ENCODE peak calls at places on chromosome 10, in six cellular contexts. U is upper lobe of right lung, D is MCF 10A, L is H9, Y is AG09309, V is mammary epithelial cell. I is an unnamed sample.

GRCh38 chr10:34590802-34591201 is 224.3 kb downstream of the PARD3 start:
- DNase-seq in D (no peak), U (no peak), L (no peak), V (no peak), Y (no peak), I (no peak)

GRCh38 chr10:116329153-116329552 is 4.9 kb downstream of the CCDC172 start:
- DNase-seq in Y (no peak), U (no peak), L (no peak), V (no peak), D (no peak), I (no peak)

GRCh38 chr10:60570272-60570865 is 180.7 kb upstream of the ANK3 start:
- DNase-seq in Y (no peak), D (no peak), U (no peak), L (no peak), V (no peak), I (no peak)

GRCh38 chr10:114168450-114169009 is 5.5 kb downstream of the CCDC186 start:
- DNase-seq in U (no peak), V (no peak), D (no peak), Y (no peak), L (no peak), I (no peak)

GRCh38 chr10:80444646-80445319 is 9.3 kb upstream of the TSPAN14 start:
- DNase-seq in V (peak), U (peak), Y (peak), L (peak), D (peak), I (no peak)

GRCh38 chr10:6151087-6151977 is 51.4 kb upstream of the PFKFB3 start:
- DNase-seq in Y (no peak), U (peak), V (no peak), L (peak), D (peak), I (no peak)

GRCh38 chr10:61302124-61302523 is 151.1 kb downstream of the TMEM26 start:
- DNase-seq in L (no peak), V (no peak), Y (no peak), U (no peak), D (no peak), I (no peak)

GRCh38 chr10:4061441-4061951 is 276.5 kb upstream of the KLF6 start:
- DNase-seq in U (no peak), V (no peak), L (no peak), Y (no peak), D (no peak), I (no peak)

GRCh38 chr10:36450385-36450784 is 675.0 kb upstream of the ANKRD30A start:
- DNase-seq in L (no peak), V (peak), D (no peak), Y (peak), U (no peak), I (no peak)

GRCh38 chr10:78802866-78803265 is 265.9 kb upstream of the ZMIZ1 start:
- DNase-seq in V (no peak), U (no peak), D (no peak), L (no peak), Y (peak), I (no peak)

GRCh38 chr10:70622981-70623844 is 20.7 kb upstream of the PRF1 start:
- DNase-seq in V (no peak), D (no peak), L (no peak), Y (no peak), U (no peak), I (no peak)

GRCh38 chr10:69375307-69376151 is 41.2 kb downstream of the TACR2 start:
- DNase-seq in V (peak), L (peak), Y (no peak), U (no peak), D (peak), I (no peak)

GRCh38 chr10:1673568-1674345 is 63.6 kb downstream of the ADARB2 start:
- DNase-seq in D (no peak), U (no peak), Y (no peak), L (no peak), V (no peak), I (no peak)

GRCh38 chr10:72098301-72099053 is 10.1 kb upstream of the SPOCK2 start:
- DNase-seq in L (no peak), U (no peak), Y (no peak), V (no peak), D (no peak), I (no peak)

GRCh38 chr10:118573512-118573911 is 21.9 kb downstream of the PRLHR start:
- DNase-seq in Y (no peak), V (no peak), U (no peak), L (no peak), D (no peak), I (no peak)

GRCh38 chr10:5442056-5442989 is 30.0 kb downstream of the NET1 start:
- DNase-seq in U (no peak), D (peak), Y (no peak), L (no peak), V (peak), I (no peak)

GRCh38 chr10:5645375-5645774 is 21.0 kb downstream of the ASB13 start:
- DNase-seq in D (no peak), V (no peak), L (no peak), Y (no peak), U (no peak), I (no peak)

GRCh38 chr10:6052247-6053221 is 9.6 kb downstream of the IL2RA start:
- DNase-seq in U (no peak), L (no peak), V (peak), D (peak), Y (no peak), I (no peak)

GRCh38 chr10:27744478-27745379 is 890 bp downstream of the MKX start:
- DNase-seq in V (peak), D (no peak), L (peak), Y (no peak), U (peak), I (no peak)

GRCh38 chr10:6154566-6154965 is 48.2 kb upstream of the PFKFB3 start:
- DNase-seq in L (no peak), U (no peak), V (no peak), Y (no peak), D (no peak), I (no peak)

GRCh38 chr10:69803809-69804208 is 2.1 kb downstream of the COL13A1 start:
- DNase-seq in D (no peak), U (no peak), Y (no peak), L (no peak), V (no peak), I (no peak)

GRCh38 chr10:35160743-35161142 is 34.1 kb downstream of the CREM start:
- DNase-seq in U (no peak), Y (no peak), V (no peak), L (no peak), D (no peak), I (no peak)

GRCh38 chr10:46310851-46311250 is 24.1 kb downstream of the ANTXRL start:
- DNase-seq in V (no peak), D (no peak), Y (no peak), U (peak), L (peak), I (no peak)

GRCh38 chr10:6659451-6659850 is 79.4 kb upstream of the PRKCQ start:
- DNase-seq in L (no peak), U (no peak), Y (no peak), D (no peak), V (no peak), I (no peak)

GRCh38 chr10:91137822-91138221 is 82.6 kb upstream of the PCGF5 start:
- DNase-seq in D (no peak), V (no peak), L (no peak), U (no peak), Y (no peak), I (no peak)

GRCh38 chr10:70985824-70986336 is 97.5 kb upstream of the PCBD1 start:
- DNase-seq in Y (no peak), L (peak), V (peak), U (no peak), D (no peak), I (no peak)

GRCh38 chr10:35236739-35237138 is 99.6 kb upstream of the CCNY start:
- DNase-seq in L (no peak), V (no peak), Y (no peak), U (no peak), D (peak), I (no peak)

GRCh38 chr10:42936580-42936979 is 140.3 kb upstream of the RET start:
- DNase-seq in U (no peak), D (no peak), Y (no peak), V (no peak), L (no peak), I (no peak)

DNA sequence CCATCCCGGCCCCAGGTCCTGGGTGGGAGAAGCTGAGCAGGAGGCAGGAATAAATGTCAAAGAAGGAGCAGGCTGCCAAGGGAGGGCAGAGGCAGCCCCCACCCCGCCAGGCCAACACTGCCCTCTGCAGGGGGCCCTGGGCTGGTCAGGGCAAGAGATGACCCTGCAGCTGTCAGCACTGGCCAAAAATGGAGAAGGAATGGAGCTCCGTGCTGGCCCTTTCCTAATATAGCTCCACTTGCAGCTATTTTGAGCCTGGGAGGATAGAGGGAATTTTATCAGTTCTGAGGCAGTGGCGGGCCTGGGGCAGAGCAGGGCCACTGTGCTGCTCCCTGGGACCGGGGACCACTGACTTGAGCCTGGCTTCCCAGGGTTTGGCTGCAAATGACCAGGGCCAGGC is 16.0 kb downstream of the LDB3 start:
- DNase-seq in U (no peak), V (no peak), L (peak), Y (no peak), D (no peak), I (no peak)
- TF ChIP-seq CTCF in U (peak), V (peak), L (peak), Y (peak), D (peak), I (no peak)

GRCh38 chr10:85613391-85613790 is 753.2 kb downstream of the GRID1 start:
- DNase-seq in L (peak), D (no peak), V (no peak), U (no peak), Y (no peak), I (no peak)

GRCh38 chr10:85611093-85611740 is 755.4 kb downstream of the GRID1 start:
- DNase-seq in D (no peak), V (no peak), U (no peak), L (peak), Y (no peak), I (no peak)

GRCh38 chr10:85612378-85612775 is 754.2 kb downstream of the GRID1 start:
- DNase-seq in D (no peak), U (no peak), Y (no peak), V (no peak), L (no peak), I (no peak)

GRCh38 chr10:85611746-85612377 is 754.7 kb downstream of the GRID1 start:
- DNase-seq in L (peak), D (no peak), Y (no peak), V (no peak), U (no peak), I (no peak)

GRCh38 chr10:85612833-85613232 is 753.8 kb downstream of the GRID1 start:
- DNase-seq in L (peak), Y (no peak), D (no peak), U (no peak), V (no peak), I (no peak)
- TF ChIP-seq CTCF in L (peak), Y (no peak), D (no peak), U (no peak), V (peak), I (no peak)

GRCh38 chr10:2936816-2937215 is 130.5 kb upstream of the PFKP start:
- DNase-seq in Y (no peak), L (no peak), U (no peak), D (no peak), V (no peak), I (no peak)

GRCh38 chr10:2935647-2936386 is 131.5 kb upstream of the PFKP start:
- DNase-seq in D (no peak), U (no peak), V (no peak), L (no peak), Y (no peak), I (no peak)

GRCh38 chr10:2942937-2943336 is 124.4 kb upstream of the PFKP start:
- DNase-seq in Y (no peak), V (no peak), U (no peak), L (no peak), D (no peak), I (no peak)

GRCh38 chr10:2933924-2934323 is 133.4 kb upstream of the PFKP start:
- DNase-seq in Y (no peak), D (no peak), U (no peak), V (no peak), L (no peak), I (no peak)

GRCh38 chr10:2938869-2939268 is 128.5 kb upstream of the PFKP start:
- DNase-seq in D (no peak), U (no peak), L (no peak), Y (peak), V (no peak), I (no peak)
- TF ChIP-seq CTCF in D (no peak), U (peak), L (no peak), Y (peak), V (peak), I (no peak)

GRCh38 chr10:17366705-17367104 is 87.7 kb downstream of the ST8SIA6 start:
- DNase-seq in Y (no peak), L (no peak), V (no peak), D (no peak), U (no peak), I (no peak)
- TF ChIP-seq CTCF in Y (no peak), L (no peak), V (no peak), D (no peak), U (no peak), I (no peak)

GRCh38 chr10:132206377-132206745 is 19.6 kb downstream of the DPYSL4 start:
- DNase-seq in Y (no peak), D (no peak), V (no peak), U (no peak), L (no peak), I (no peak)
- TF ChIP-seq CTCF in Y (no peak), D (no peak), V (no peak), U (no peak), L (no peak), I (no peak)

DNA sequence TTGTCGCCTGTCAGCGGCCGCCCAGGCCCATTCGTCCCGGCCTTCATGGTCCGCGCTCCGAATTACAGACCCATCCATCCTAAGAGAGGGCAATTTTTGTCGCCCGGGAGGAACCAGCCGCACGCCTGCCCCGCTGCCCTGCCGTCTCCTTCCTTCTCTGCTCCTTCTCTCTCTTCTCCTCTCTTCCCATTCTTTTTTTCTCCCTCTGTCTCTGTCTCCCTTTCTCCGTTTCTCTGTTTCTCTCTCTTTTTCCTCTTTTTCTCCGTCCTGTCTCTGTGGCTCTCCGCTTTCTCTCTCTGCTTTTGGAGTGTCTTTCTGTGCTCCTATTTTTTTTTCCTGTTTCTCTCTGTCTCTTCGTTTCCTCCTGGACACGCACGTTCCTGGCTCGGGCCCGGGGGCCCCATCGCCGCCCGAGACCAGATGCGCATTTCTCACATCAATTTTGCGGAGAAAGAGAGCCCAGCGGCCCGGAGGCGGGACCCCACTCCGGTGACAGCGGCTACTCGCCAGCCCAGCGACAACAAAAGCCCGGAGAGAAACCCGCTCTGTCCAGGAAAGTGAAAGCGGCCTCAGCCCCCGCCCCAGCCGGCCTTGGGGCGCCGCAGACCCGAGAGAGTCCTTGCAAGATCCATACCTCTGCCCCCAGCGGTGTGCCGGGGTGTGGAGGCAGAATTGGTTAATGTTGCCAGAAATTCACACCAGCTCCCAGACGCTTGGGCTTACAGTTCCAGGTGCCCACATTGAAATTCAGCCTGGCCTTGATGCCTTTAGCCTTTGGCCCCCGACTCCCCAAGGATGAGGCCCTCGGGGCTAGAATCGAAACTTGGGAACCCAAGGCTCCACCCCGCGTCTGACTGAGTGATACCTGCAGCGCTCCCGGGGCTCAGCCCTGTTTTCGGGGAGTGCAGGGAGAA is 4.1 kb downstream of the LBX1 start:
- DNase-seq in U (no peak), Y (no peak), D (no peak), L (peak), V (no peak), I (no peak)
- TF ChIP-seq CTCF in U (no peak), Y (no peak), D (no peak), L (peak), V (no peak), I (no peak)

I was measured in omental fat pad.